ENCODE peak calls at places on chromosomes 7 and 10, in four cellular contexts. J is CD4-positive, alpha-beta T cell; T is AG09309; V is heart right ventricle. S is an unnamed sample.

GRCh38 chr10:109996225-109996624 is 11.6 kb upstream of the ADD3 start:
- DNase-seq in J (no peak), T (no peak), V (no peak), S (no peak)

GRCh38 chr10:73788864-73789658 is 3.7 kb downstream of the ZSWIM8 start:
- DNase-seq in J (no peak), T (no peak), V (no peak), S (no peak)

GRCh38 chr10:133364645-133365431 is 7.0 kb upstream of the FUOM start:
- DNase-seq in J (no peak), T (no peak), V (no peak), S (no peak)

GRCh38 chr7:33196194-33196593 is 66.8 kb downstream of the BBS9 start:
- DNase-seq in J (no peak), T (no peak), V (no peak), S (no peak)

GRCh38 chr10:70477661-70478162 is 855 bp upstream of the PALD1 start:
- DNase-seq in J (peak), T (no peak), V (no peak), S (no peak)

GRCh38 chr7:27161214-27161720 is 4.1 kb downstream of the HOXA9 start:
- DNase-seq in J (no peak), T (no peak), V (no peak), S (no peak)

GRCh38 chr7:75729851-75730274 is 8.9 kb downstream of the HIP1 start:
- DNase-seq in J (no peak), T (no peak), V (no peak), S (no peak)

GRCh38 chr7:151833691-151834090 is 43.2 kb downstream of the PRKAG2 start:
- DNase-seq in J (no peak), T (no peak), V (no peak), S (no peak)

GRCh38 chr7:142909921-142910521 is 23.5 kb downstream of the TRPV5 start:
- DNase-seq in J (no peak), T (no peak), V (no peak), S (no peak)

DNA sequence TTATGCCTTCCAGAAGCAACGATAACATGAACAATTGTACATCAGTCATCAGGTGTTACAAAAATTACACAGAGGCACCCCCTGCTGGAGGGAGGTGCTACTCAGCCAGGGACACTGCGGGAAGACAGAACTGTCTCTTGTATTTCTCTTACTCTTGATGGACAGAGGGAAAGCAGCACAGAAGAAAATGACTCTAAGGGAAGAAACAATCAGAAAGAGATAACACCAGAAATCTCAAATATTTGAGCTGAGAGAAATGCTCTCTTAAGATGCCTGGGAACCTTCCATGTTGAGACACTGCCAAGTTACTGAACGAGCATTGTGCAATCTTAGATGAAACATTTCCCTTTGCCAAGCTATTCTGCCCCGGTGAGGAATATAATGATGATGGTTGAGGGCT is 227.6 kb upstream of the NPSR1 start:
- DNase-seq in J (no peak), T (peak), V (peak), S (no peak)
- TF ChIP-seq CTCF in J (no peak), T (peak), V (peak), S (no peak)

GRCh38 chr7:129147723-129148122 is 3.2 kb downstream of the TSPAN33 start:
- DNase-seq in J (no peak), T (no peak), V (no peak), S (no peak)

GRCh38 chr7:129143724-129144094 is 798 bp upstream of the TSPAN33 start:
- DNase-seq in J (no peak), T (no peak), V (no peak), S (no peak)

GRCh38 chr7:129146237-129146979 is 1.9 kb downstream of the TSPAN33 start:
- DNase-seq in J (no peak), T (no peak), V (no peak), S (peak)

GRCh38 chr7:129144095-129144833 is at the start of gene TSPAN33:
- DNase-seq in J (peak), T (peak), V (peak), S (no peak)

GRCh38 chr7:129144834-129145668 is 544 bp downstream of the TSPAN33 start:
- DNase-seq in J (no peak), T (no peak), V (no peak), S (no peak)
- TF ChIP-seq CTCF in J (peak), T (peak), V (peak), S (peak)

GRCh38 chr10:21292763-21293517 is 232.5 kb downstream of the SKIDA1 start:
- DNase-seq in J (no peak), T (peak), V (peak), S (no peak)
- TF ChIP-seq CTCF in J (no peak), T (no peak), V (no peak), S (no peak)

GRCh38 chr7:107661081-107661864 is 645 bp downstream of the SLC26A4 start:
- DNase-seq in J (peak), T (no peak), V (peak), S (no peak)
- TF ChIP-seq CTCF in J (no peak), T (no peak), V (peak), S (no peak)

GRCh38 chr10:124359336-124359832 is 59.3 kb downstream of the OAT start:
- DNase-seq in J (no peak), T (no peak), V (no peak), S (no peak)

GRCh38 chr10:124356706-124357582 is 61.8 kb downstream of the OAT start:
- DNase-seq in J (no peak), T (no peak), V (no peak), S (no peak)

GRCh38 chr10:124353896-124354295 is 64.8 kb downstream of the OAT start:
- DNase-seq in J (no peak), T (no peak), V (no peak), S (no peak)

GRCh38 chr10:124354411-124355382 is 64.0 kb downstream of the OAT start:
- DNase-seq in J (no peak), T (peak), V (peak), S (no peak)

DNA sequence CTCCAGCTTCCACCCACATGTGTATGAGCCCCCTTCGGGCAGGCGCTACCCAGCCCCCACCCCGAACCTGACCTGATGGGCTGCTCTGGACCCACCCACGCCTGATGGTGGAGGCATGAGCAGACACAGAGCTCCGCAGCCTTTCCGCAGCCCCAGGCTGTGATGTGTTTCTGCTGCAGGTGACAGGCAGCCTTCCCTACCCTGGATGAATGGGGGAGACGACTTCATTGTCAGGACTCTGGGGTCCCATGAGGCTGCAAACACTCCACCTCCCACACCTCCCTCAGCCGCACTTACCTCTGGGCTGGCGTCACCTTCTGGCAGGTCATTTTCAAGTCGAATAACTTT is 61.2 kb downstream of the OAT start:
- DNase-seq in J (no peak), T (no peak), V (no peak), S (no peak)
- TF ChIP-seq CTCF in J (no peak), T (no peak), V (no peak), S (no peak)

GRCh38 chr7:138456220-138456619 is 3.8 kb upstream of the TRIM24 start:
- DNase-seq in J (no peak), T (no peak), V (no peak), S (no peak)

GRCh38 chr7:138458576-138459234 is 1.4 kb upstream of the TRIM24 start:
- DNase-seq in J (no peak), T (no peak), V (no peak), S (no peak)

GRCh38 chr7:138460176-138460648 is at the start of gene TRIM24:
- DNase-seq in J (no peak), T (peak), V (peak), S (peak)

GRCh38 chr7:138460649-138461607 is 869 bp downstream of the TRIM24 start:
- DNase-seq in J (peak), T (no peak), V (peak), S (no peak)

DNA sequence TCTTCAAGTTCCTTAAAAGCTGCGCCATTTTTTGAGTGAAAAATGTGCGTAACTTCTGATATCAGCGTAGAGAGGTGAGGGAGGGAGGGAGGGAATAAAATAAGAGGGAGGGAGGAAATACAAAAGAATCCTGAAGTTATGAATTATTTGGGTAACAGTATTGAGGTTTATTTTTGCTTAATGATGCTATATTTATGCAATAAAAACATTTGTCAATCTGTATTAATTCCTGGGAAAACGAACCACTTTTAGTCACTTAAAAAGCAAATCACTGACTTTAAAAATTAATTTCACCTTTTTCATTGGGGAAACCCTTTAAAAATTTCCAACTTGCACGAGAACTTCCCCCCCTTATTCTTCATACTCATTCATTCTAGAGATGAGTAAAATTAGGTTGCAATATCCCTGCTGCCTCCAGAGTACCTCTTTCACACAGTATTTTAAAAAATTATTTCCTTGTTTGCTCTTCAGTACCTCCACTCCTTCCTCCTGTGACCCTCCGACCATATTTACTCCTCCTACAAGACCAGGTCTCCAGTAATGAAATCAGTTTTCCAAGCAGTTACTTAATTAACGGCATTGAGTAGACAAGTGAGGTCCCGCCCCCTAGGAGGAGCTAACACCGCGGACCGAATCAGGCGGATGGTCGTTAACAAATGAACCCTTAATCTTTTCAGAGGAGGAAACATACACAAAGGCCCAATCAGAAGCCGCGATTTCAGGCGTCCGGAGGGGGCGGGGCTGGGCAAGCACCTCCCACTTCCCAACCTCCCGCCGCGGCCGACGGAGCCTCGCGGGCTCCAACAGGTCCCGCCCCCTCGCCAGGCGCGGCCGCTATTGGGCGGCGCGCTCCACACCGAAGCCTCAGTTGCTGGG is 521 bp upstream of the TRIM24 start:
- DNase-seq in J (peak), T (no peak), V (peak), S (peak)
- TF ChIP-seq CTCF in J (peak), T (peak), V (peak), S (no peak)

GRCh38 chr7:99490878-99491277 is 9.2 kb downstream of the ZNF394 start:
- DNase-seq in J (no peak), T (no peak), V (no peak), S (no peak)
- TF ChIP-seq CTCF in J (no peak), T (no peak), V (no peak), S (no peak)